ENCODE peak calls at places on chromosomes 12 and 14, in five cellular contexts. V is astrocyte of the spinal cord, C is ovary, U is left lung, D is tibial artery. N is an unnamed sample.

GRCh38 chr12:114658002-114658441 is 26.0 kb downstream of the TBX3 start:
- DNase-seq in C (no peak), D (no peak), V (no peak), U (no peak), N (no peak)

GRCh38 chr12:47396902-47397663 is 308.7 kb downstream of the RPAP3 start:
- DNase-seq in V (no peak), U (no peak), C (no peak), D (no peak), N (no peak)

GRCh38 chr14:72369106-72369505 is 436.9 kb downstream of the RGS6 start:
- DNase-seq in D (no peak), C (no peak), V (no peak), U (no peak), N (no peak)

GRCh38 chr14:26595922-26596721 is 1.7 kb downstream of the NOVA1 start:
- DNase-seq in C (no peak), U (no peak), D (no peak), V (peak; percentile 16), N (no peak)

GRCh38 chr14:103207038-103207403 is 83.8 kb downstream of the TNFAIP2 start:
- DNase-seq in C (peak; percentile 93), D (peak; percentile 89), U (peak; percentile 79), V (no peak), N (peak; percentile 96)

GRCh38 chr12:10718279-10718821 is 4.8 kb downstream of the YBX3 start:
- DNase-seq in C (no peak), V (peak; percentile 86), U (no peak), D (no peak), N (no peak)

GRCh38 chr14:22811752-22812151 is 3.5 kb downstream of the SLC7A7 start:
- DNase-seq in C (no peak), U (no peak), D (no peak), V (no peak), N (no peak)

GRCh38 chr12:131710464-131711457 is at the start of gene SFSWAP:
- DNase-seq in U (peak; percentile 79), V (peak; percentile 88), D (peak; percentile 83), C (peak; percentile 84), N (peak; percentile 83)

GRCh38 chr14:96409701-96410100 is 17.8 kb downstream of the AK7 start:
- DNase-seq in C (no peak), V (peak; percentile 44), D (no peak), U (no peak), N (no peak)

GRCh38 chr12:123271182-123271491 is 519 bp downstream of the CDK2AP1 start:
- DNase-seq in D (no peak), V (peak; percentile 45), U (peak; percentile 75), C (peak; percentile 84), N (peak; percentile 79)

GRCh38 chr12:45989857-45990467 is 412 bp downstream of the SCAF11 start:
- DNase-seq in C (peak; percentile 73), D (peak; percentile 85), U (peak; percentile 77), V (peak; percentile 51), N (peak; percentile 89)

GRCh38 chr12:14958361-14959125 is 2.9 kb downstream of the ARHGDIB start:
- DNase-seq in D (no peak), C (no peak), U (no peak), V (no peak), N (no peak)

GRCh38 chr12:45327823-45328383 is 112.0 kb downstream of the ANO6 start:
- DNase-seq in D (no peak), C (no peak), U (no peak), V (peak; percentile 15), N (no peak)

GRCh38 chr14:24908592-24909236 is 141.2 kb downstream of the STXBP6 start:
- DNase-seq in V (no peak), D (no peak), C (no peak), U (no peak), N (no peak)

GRCh38 chr12:22283006-22283506 is 51.5 kb downstream of the ST8SIA1 start:
- DNase-seq in D (no peak), V (peak; percentile 94), U (no peak), C (no peak), N (no peak)

GRCh38 chr14:19823765-19824164 is 20.2 kb downstream of the OR4N2 start:
- DNase-seq in C (no peak), V (no peak), D (no peak), U (no peak), N (no peak)

GRCh38 chr12:49512541-49512940 is 26.3 kb upstream of the KCNH3 start:
- DNase-seq in D (no peak), V (no peak), C (no peak), U (no peak), N (no peak)

GRCh38 chr14:51666831-51667230 is 15.1 kb downstream of the FRMD6 start:
- DNase-seq in U (no peak), V (no peak), D (no peak), C (no peak), N (no peak)

GRCh38 chr12:64682572-64683277 is 72.4 kb downstream of the RASSF3 start:
- DNase-seq in D (peak; percentile 86), V (peak; percentile 87), U (no peak), C (peak; percentile 69), N (no peak)

GRCh38 chr12:76586764-76587395 is 27.3 kb upstream of the OSBPL8 start:
- DNase-seq in D (no peak), C (no peak), U (no peak), V (peak; percentile 66), N (no peak)

GRCh38 chr12:110790301-110790700 is 47.6 kb upstream of the PPP1CC start:
- DNase-seq in C (no peak), V (no peak), D (no peak), U (no peak), N (no peak)

GRCh38 chr14:68816183-68816942 is 23.5 kb upstream of the ZFP36L1 start:
- DNase-seq in D (peak; percentile 94), U (peak; percentile 93), V (peak; percentile 93), C (peak; percentile 96), N (peak; percentile 92)

GRCh38 chr12:41277019-41277770 is 89.1 kb downstream of the PDZRN4 start:
- DNase-seq in V (peak; percentile 40), U (no peak), C (no peak), D (no peak), N (no peak)

GRCh38 chr12:27779416-27779815 is 617 bp upstream of the KLHL42 start:
- DNase-seq in V (peak; percentile 32), U (no peak), C (no peak), D (peak; percentile 69), N (no peak)

GRCh38 chr12:95205685-95206084 is 11.6 kb downstream of the FGD6 start:
- DNase-seq in U (no peak), V (peak; percentile 88), D (no peak), C (peak; percentile 42), N (no peak)

GRCh38 chr14:55249423-55249822 is 21.8 kb upstream of the FBXO34 start:
- DNase-seq in D (no peak), C (no peak), V (no peak), U (no peak), N (no peak)

GRCh38 chr14:75197338-75197737 is 20.9 kb upstream of the TMED10 start:
- DNase-seq in V (no peak), D (no peak), U (no peak), C (no peak), N (no peak)

GRCh38 chr12:94621662-94622359 is 28.5 kb downstream of the TMCC3 start:
- DNase-seq in C (no peak), U (no peak), V (peak; percentile 37), D (no peak), N (no peak)

GRCh38 chr12:65334534-65334933 is 56.1 kb downstream of the MSRB3 start:
- DNase-seq in D (no peak), U (no peak), V (no peak), C (no peak), N (no peak)

GRCh38 chr12:107092669-107093546 is 441 bp downstream of the CRY1 start:
- DNase-seq in C (peak; percentile 60), U (peak; percentile 63), V (no peak), D (no peak), N (no peak)

GRCh38 chr14:70886421-70887206 is 20.6 kb upstream of the PCNX1 start:
- DNase-seq in U (no peak), C (no peak), V (no peak), D (no peak), N (no peak)

GRCh38 chr12:67377541-67377940 is 108.4 kb downstream of the CAND1 start:
- DNase-seq in C (no peak), D (no peak), U (no peak), V (no peak), N (no peak)
- H3K4me3 ChIP-seq in C (no peak overlapping the region), D (no peak overlapping the region), U (no peak overlapping the region), V (no peak overlapping the region), N (no peak overlapping the region)

GRCh38 chr14:64773577-64773976 is 69.4 kb downstream of the PLEKHG3 start:
- DNase-seq in V (no peak), D (no peak), U (peak; percentile 7), C (no peak), N (no peak)
- H3K4me3 ChIP-seq in V (no peak overlapping the region), D (no peak overlapping the region), U (no peak overlapping the region), C (no peak overlapping the region), N (no peak overlapping the region)

DNA sequence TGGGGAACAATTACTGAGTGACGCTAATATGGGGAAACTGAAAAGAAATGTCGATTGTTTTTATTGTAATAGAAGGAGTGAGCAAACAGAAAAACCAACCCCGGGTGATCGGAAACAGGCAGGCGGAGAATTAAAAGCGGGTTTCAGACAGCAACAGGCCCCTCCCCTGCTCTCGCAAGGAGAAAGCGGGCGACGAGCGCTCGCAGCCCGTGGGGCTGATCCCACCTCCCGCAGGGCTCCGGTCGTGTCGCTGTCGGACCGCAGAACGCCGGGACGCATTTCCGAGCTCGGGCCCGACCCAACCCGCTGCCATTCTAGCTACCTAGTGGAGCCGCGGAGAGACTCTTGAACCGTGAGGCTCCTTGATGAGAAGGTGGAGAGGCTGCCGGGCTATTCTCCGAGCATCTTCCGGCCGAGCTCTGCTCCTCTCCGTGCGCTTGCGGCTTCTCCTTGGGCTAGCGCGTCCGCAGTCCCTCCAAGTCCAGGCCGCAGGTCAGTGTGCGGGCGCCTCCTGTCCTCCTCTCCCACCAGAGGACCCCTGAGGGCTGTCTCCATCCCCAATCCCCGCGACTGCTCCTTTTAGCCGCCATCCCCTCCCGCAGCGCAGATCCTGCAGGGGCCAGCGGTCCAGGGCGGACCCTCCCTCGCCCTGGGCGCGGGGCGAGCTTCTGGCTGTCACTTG is 4.1 kb upstream of the PAX9 start:
- DNase-seq in D (no peak), U (no peak), C (no peak), V (no peak), N (peak; percentile 26)
- H3K4me3 ChIP-seq in D (peak overlapping the region; percentile 17), U (no peak overlapping the region), C (no peak overlapping the region), V (peak overlapping the region; percentile 21), N (no peak overlapping the region)

GRCh38 chr12:81819991-81820633 is 61.0 kb upstream of the PPFIA2 start:
- DNase-seq in D (no peak), U (no peak), V (peak; percentile 81), C (no peak), N (no peak)
- H3K4me3 ChIP-seq in D (no peak overlapping the region), U (no peak overlapping the region), V (no peak overlapping the region), C (no peak overlapping the region), N (no peak overlapping the region)

GRCh38 chr12:103766028-103766427 is 75.0 kb downstream of the NT5DC3 start:
- DNase-seq in D (no peak), C (no peak), V (no peak), U (no peak), N (no peak)

GRCh38 chr12:103771466-103771865 is 69.6 kb downstream of the NT5DC3 start:
- DNase-seq in C (peak; percentile 50), U (no peak), V (peak; percentile 35), D (no peak), N (peak; percentile 56)

GRCh38 chr12:103765322-103765721 is 75.7 kb downstream of the NT5DC3 start:
- DNase-seq in V (no peak), C (no peak), U (no peak), D (no peak), N (no peak)

GRCh38 chr12:103769240-103769945 is 71.6 kb downstream of the NT5DC3 start:
- DNase-seq in C (no peak), U (no peak), D (no peak), V (no peak), N (no peak)

GRCh38 chr12:103768467-103769123 is 72.4 kb downstream of the NT5DC3 start:
- DNase-seq in D (no peak), U (no peak), V (peak; percentile 24), C (no peak), N (no peak)
- H3K4me3 ChIP-seq in D (no peak overlapping the region), U (no peak overlapping the region), V (no peak overlapping the region), C (no peak overlapping the region), N (no peak overlapping the region)